ENCODE peak calls at places on chromosome 9, in ten cellular contexts. L is spleen, K is sigmoid colon, S is body of pancreas, O is HepG2, N is heart left ventricle, C is esophagus squamous epithelium, X is A549, Y is ovary, V is H54. G is an unnamed sample.

GRCh38 chr9:68991457-68991856 is 22.5 kb downstream of the PRKACG start:
- DNase-seq in L (no peak), K (no peak), S (no peak), O (no peak), N (no peak), C (no peak), X (no peak), Y (no peak), V (no peak), G (no peak)

GRCh38 chr9:16150501-16150900 is 597.7 kb downstream of the CCDC171 start:
- DNase-seq in L (no peak), K (peak; percentile 89), S (peak; percentile 33), O (no peak), N (no peak), C (no peak), X (no peak), Y (peak; percentile 62), V (no peak), G (peak; percentile 86)

GRCh38 chr9:83649080-83649479 is 26.1 kb downstream of the IDNK start:
- DNase-seq in L (peak; percentile 91), K (peak; percentile 73), S (peak; percentile 65), O (peak; percentile 51), N (peak; percentile 83), C (no peak), X (peak; percentile 63), Y (peak; percentile 46), V (peak; percentile 76), G (peak; percentile 41)

GRCh38 chr9:70563437-70564204 is 149.2 kb upstream of the KLF9 start:
- DNase-seq in L (no peak), K (no peak), S (no peak), O (no peak), N (no peak), C (no peak), X (no peak), Y (no peak), V (no peak), G (no peak)

GRCh38 chr9:106731910-106732309 is 131.1 kb upstream of the ZNF462 start:
- DNase-seq in L (no peak), K (no peak), S (no peak), O (no peak), N (no peak), C (no peak), X (no peak), Y (no peak), V (no peak), G (no peak)

GRCh38 chr9:92607088-92607487 is 62.8 kb downstream of the IPPK start:
- DNase-seq in L (no peak), K (no peak), S (no peak), O (no peak), N (no peak), C (no peak), X (no peak), Y (peak; percentile 49), V (no peak), G (peak; percentile 48)

GRCh38 chr9:25964239-25964638 is 286.0 kb upstream of the TUSC1 start:
- DNase-seq in L (no peak), K (no peak), S (peak; percentile 35), O (peak; percentile 47), N (no peak), C (no peak), X (peak; percentile 82), Y (no peak), V (peak; percentile 16), G (no peak)

GRCh38 chr9:101366038-101366756 is 18.6 kb downstream of the BAAT start:
- DNase-seq in L (no peak), K (no peak), S (no peak), O (peak; percentile 91), N (no peak), C (no peak), X (peak; percentile 75), Y (no peak), V (no peak), G (no peak)

GRCh38 chr9:71665247-71665646 is 103.1 kb downstream of the CEMIP2 start:
- DNase-seq in L (no peak), K (no peak), S (no peak), O (no peak), N (no peak), C (no peak), X (no peak), Y (no peak), V (no peak), G (no peak)

GRCh38 chr9:21561502-21561901 is 79.4 kb upstream of the IFNE start:
- DNase-seq in L (no peak), K (no peak), S (no peak), O (no peak), N (no peak), C (no peak), X (no peak), Y (no peak), V (no peak), G (no peak)

GRCh38 chr9:130763585-130764200 is 70.1 kb downstream of the EXOSC2 start:
- DNase-seq in L (no peak), K (no peak), S (no peak), O (no peak), N (no peak), C (no peak), X (no peak), Y (no peak), V (no peak), G (no peak)

GRCh38 chr9:38026021-38026809 is 42.8 kb downstream of the SHB start:
- DNase-seq in L (no peak), K (peak; percentile 84), S (peak; percentile 45), O (peak; percentile 29), N (no peak), C (no peak), X (peak; percentile 68), Y (peak; percentile 65), V (peak; percentile 62), G (peak; percentile 71)

GRCh38 chr9:76451234-76451633 is 7.7 kb upstream of the GCNT1 start:
- DNase-seq in L (no peak), K (no peak), S (no peak), O (no peak), N (no peak), C (no peak), X (peak; percentile 18), Y (no peak), V (peak; percentile 53), G (no peak)

DNA sequence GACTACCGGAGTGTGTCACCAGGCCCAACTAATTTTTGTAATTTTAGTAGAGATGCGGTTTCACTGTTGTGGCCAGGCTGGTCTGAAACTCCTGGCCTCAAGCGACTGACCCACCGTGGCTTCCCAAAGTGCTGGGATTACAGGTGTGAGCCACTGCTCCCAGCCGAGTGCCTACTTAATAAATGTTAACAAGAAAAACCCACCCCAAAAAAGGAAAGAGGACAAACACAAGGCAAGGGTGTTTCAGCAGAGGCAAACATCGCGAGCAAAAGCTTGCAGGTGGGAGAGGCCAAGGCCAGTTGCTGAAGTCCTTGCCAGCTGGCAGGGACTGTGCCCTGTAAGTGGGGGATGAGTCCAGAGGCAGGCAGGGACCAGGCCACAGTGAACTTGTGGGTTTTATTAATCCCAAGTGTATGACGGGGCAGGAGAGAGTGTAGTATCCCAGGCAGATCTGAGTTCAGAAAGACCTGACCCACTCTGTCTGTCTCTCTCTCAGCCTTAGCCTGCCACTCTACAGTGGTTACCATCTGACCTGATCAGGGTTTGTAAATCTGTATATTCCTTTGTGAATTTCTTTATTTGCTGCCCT is 6.4 kb upstream of the FPGS start:
- DNase-seq in L (no peak), K (peak; percentile 84), S (peak; percentile 89), O (peak; percentile 47), N (no peak), C (no peak), X (no peak), Y (peak; percentile 92), V (no peak), G (peak; percentile 79)
- TF ChIP-seq POLR2A in L (no peak), K (no peak), S (peak; percentile 8), O (peak; percentile 36), N (no peak), C (no peak), X (no peak), Y (no peak), V (no peak), G (no peak)

GRCh38 chr9:126706698-126707053 is 92.9 kb downstream of the LMX1B start:
- DNase-seq in L (no peak), K (no peak), S (no peak), O (no peak), N (no peak), C (no peak), X (no peak), Y (no peak), V (no peak), G (no peak)
- TF ChIP-seq POLR2A in L (no peak), K (no peak), S (no peak), O (no peak), N (no peak), C (no peak), X (no peak), Y (no peak), V (no peak), G (no peak)

DNA sequence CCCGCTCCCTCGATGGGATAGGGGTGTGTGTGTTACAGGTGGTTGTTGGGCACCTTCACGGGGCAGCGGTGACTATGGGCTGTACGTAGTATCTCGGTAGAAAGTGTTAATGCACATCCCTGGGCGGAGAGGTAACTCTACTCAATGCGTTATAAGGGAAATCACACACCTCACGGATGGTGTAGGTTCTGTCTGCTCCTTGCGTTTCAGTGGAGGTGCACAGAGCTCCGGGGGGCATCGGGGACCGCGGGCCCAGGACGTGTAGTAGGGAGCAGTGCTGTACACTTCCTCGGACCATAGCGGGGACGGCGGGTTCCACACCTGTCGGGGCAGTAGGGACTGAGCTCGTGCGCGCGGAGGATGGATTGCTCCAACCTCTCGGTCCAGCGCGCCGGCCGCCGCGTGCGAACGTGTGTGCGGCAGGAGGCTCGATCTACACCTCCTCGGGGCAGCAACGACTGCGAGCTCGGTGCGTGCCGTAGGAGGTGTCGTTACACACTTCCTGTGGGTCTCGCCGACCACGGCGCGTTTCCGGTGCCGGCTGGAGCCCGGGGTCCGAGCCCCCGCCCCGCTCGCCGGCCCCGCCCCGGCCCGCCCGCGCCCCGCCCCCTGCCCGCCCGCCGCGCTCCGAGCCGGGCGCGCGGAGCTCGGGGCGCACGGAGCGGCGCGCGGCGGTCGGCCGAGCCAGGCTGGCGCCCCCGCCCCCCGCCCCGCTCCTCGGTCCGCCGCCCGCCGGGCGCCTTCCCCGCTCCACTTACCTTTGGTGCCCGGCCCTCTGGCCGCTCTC is at the start of gene KIAA1958:
- DNase-seq in L (peak; percentile 97), K (peak; percentile 89), S (peak; percentile 90), O (peak; percentile 81), N (peak; percentile 91), C (peak; percentile 14), X (peak; percentile 89), Y (peak; percentile 83), V (peak; percentile 81), G (peak; percentile 77)
- TF ChIP-seq POLR2A in L (no peak), K (peak; percentile 32), S (peak; percentile 83), O (peak; percentile 99), N (no peak), C (peak; percentile 61), X (peak; percentile 99), Y (peak; percentile 64), V (peak; percentile 80), G (peak; percentile 58)

DNA sequence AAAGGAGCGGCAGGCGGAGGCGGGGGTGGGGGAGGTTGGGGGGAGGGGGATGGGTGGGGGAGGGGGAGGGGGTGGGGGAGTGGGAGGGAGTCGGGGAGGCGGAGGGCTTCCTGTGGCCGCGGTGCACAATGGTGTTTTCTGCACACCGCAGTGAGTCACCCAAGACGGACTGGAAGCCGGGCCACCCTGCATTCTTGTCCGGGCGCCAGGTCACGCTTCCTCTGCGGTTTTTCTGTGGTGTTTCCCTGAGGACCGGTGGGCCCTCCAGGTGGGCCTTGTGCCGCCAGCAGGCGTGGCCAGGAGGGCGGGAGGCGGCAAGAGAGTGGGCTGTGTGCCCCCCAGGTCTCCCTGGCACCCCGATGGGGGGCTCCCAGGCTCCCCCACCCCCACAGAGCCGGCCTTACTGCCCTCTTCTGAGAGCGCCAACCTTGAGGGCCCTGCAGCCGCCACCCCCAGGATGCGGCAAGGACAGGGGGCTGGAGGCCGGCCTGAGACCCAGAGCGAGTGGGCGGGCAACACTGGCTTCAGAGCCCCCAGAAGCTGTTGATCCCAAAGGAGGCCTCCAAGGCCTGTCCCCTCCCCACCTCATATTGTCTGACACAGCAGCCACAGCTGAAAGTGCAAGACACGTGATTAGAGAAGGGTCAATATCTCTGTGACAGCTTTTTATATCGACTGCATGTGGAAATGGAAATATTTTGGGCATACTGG is 11.1 kb downstream of the EXD3 start:
- DNase-seq in L (peak; percentile 88), K (peak; percentile 89), S (peak; percentile 88), O (no peak), N (peak; percentile 87), C (no peak), X (peak; percentile 87), Y (peak; percentile 88), V (peak; percentile 99), G (peak; percentile 72)
- TF ChIP-seq POLR2A in L (no peak), K (no peak), S (no peak), O (no peak), N (no peak), C (no peak), X (no peak), Y (no peak), V (no peak), G (no peak)

G was measured in uterus.